ENCODE peak calls at places on chromosomes 7 and 10, in nine cellular contexts. X is heart right ventricle, U is AG10803, L is suprapubic skin, F is fibroblast of the aortic adventitia, S is mucosa of descending colon, H is A549, P is MCF 10A, N is psoas muscle. R is an unnamed sample.

GRCh38 chr10:48463318-48464003 is 141.4 kb downstream of the ARHGAP22 start:
- DNase-seq in X (no peak), U (peak), L (peak), F (peak), S (no peak), H (no peak), P (no peak), N (no peak), R (peak)

GRCh38 chr10:91875779-91876178 is 33.5 kb downstream of the FGFBP3 start:
- DNase-seq in X (no peak), U (no peak), L (no peak), F (no peak), S (no peak), H (no peak), P (no peak), N (no peak), R (no peak)

GRCh38 chr7:29623976-29624375 is 60.3 kb downstream of the PRR15 start:
- DNase-seq in X (no peak), U (no peak), L (no peak), F (no peak), S (no peak), H (no peak), P (peak), N (no peak), R (no peak)

GRCh38 chr10:97766996-97767924 is 4.5 kb downstream of the SFRP5 start:
- DNase-seq in X (no peak), U (no peak), L (no peak), F (no peak), S (no peak), H (no peak), P (no peak), N (no peak), R (no peak)

GRCh38 chr7:67955061-67955460 is 958.4 kb downstream of the TYW1 start:
- DNase-seq in X (no peak), U (no peak), L (no peak), F (no peak), S (no peak), H (no peak), P (no peak), N (no peak), R (no peak)

GRCh38 chr7:150665075-150665794 is 20.3 kb upstream of the GIMAP2 start:
- DNase-seq in X (no peak), U (no peak), L (no peak), F (no peak), S (no peak), H (no peak), P (no peak), N (no peak), R (no peak)

GRCh38 chr7:132134814-132135445 is 441.3 kb downstream of the PLXNA4 start:
- DNase-seq in X (no peak), U (no peak), L (no peak), F (no peak), S (no peak), H (no peak), P (no peak), N (no peak), R (no peak)

GRCh38 chr10:74244097-74244685 is 93.2 kb downstream of the ADK start:
- DNase-seq in X (no peak), U (peak), L (no peak), F (peak), S (peak), H (peak), P (peak), N (no peak), R (no peak)

GRCh38 chr7:126574838-126575250 is 677.9 kb downstream of the GRM8 start:
- DNase-seq in X (no peak), U (no peak), L (no peak), F (peak), S (no peak), H (peak), P (peak), N (no peak), R (no peak)

GRCh38 chr7:155059703-155060102 is 10.4 kb upstream of the HTR5A start:
- DNase-seq in X (no peak), U (no peak), L (no peak), F (no peak), S (no peak), H (no peak), P (no peak), N (no peak), R (no peak)

GRCh38 chr7:155052982-155053381 is 17.1 kb upstream of the HTR5A start:
- DNase-seq in X (no peak), U (no peak), L (no peak), F (no peak), S (no peak), H (no peak), P (no peak), N (no peak), R (no peak)

GRCh38 chr7:155062431-155062830 is 7.7 kb upstream of the HTR5A start:
- DNase-seq in X (no peak), U (no peak), L (no peak), F (no peak), S (no peak), H (no peak), P (no peak), N (no peak), R (no peak)

DNA sequence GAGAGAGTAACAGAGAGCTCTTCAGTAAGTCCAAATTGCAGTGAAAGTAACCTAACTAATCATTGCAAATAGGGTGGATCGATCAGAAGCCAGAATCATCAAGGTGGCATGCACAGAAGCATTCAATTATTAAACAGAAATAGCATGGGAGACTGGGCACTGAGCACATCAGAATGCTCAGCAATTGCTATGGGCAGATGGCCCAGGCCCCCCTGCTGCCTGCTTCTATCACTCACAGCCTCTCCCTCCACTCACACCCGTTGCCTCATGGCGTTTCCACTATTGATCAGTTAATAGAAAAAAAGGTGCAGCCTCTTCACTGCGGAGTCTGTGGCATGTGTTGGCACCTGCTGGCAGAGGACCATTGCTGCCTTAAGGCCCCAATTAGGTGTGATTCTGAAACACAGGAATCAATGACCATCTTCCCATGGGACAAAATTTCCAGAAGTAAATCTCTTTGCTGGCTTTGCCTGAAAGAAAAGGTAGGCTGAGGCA is 11.2 kb upstream of the HTR5A start:
- DNase-seq in X (no peak), U (no peak), L (no peak), F (no peak), S (no peak), H (no peak), P (no peak), N (no peak), R (no peak)
- TF ChIP-seq CTCF in X (no peak), U (no peak), L (no peak), F (no peak), S (no peak), H (no peak), P (no peak), N (no peak), R (no peak)

DNA sequence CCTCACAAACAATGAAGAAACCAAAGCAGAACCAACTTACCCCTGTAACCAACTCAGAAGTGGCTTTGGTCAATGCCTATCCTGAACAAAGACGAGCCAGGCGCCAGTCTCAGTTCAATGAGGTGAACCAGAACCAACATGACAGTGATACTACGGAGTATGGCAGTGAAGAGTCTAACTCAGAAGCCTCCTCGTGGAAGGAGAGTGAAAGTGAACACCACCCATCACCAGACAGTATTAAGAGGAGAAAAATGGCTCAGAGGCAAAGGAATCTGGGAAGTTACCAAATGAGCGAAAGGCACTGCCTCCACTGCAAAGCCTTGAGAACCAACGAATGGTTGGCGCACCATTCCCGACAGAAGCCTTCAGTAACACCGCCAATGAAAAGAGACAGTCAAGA is 8.4 kb downstream of the SSMEM1 start:
- DNase-seq in X (no peak), U (no peak), L (no peak), F (no peak), S (no peak), H (no peak), P (no peak), N (no peak), R (no peak)
- TF ChIP-seq CTCF in X (no peak), U (no peak), L (no peak), F (no peak), S (no peak), H (no peak), P (no peak), N (no peak), R (no peak)

GRCh38 chr7:75987805-75988630 is 6.4 kb downstream of the TMEM120A start:
- DNase-seq in X (no peak), U (no peak), L (no peak), F (no peak), S (no peak), H (no peak), P (no peak), N (no peak), R (peak)
- TF ChIP-seq CTCF in X (no peak), U (no peak), L (no peak), F (no peak), S (no peak), H (no peak), P (no peak), N (no peak), R (no peak)

GRCh38 chr10:65194131-65194530 is 1672.9 kb downstream of the REEP3 start:
- DNase-seq in X (no peak), U (peak), L (no peak), F (no peak), S (no peak), H (peak), P (peak), N (no peak), R (no peak)
- TF ChIP-seq CTCF in X (no peak), U (no peak), L (no peak), F (no peak), S (no peak), H (no peak), P (no peak), N (no peak), R (no peak)

DNA sequence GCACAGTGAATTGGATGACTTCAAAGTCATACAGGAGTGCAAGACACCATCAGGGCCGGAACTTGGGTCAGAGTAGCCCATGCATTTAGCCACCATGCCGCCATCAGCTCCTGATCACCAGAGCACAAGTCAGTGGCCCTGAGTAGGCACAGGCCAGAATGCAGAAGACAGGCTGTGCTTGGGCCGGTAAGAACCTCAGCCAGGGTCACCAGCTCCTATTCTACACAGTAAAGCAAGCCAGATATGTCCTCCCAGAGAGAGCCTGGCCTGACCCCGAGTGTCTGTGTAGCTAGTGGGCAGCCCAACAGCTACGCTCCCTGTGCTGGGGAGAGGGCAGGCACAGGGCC is 44.5 kb upstream of the COL13A1 start:
- DNase-seq in X (no peak), U (no peak), L (no peak), F (no peak), S (no peak), H (no peak), P (no peak), N (no peak), R (no peak)
- TF ChIP-seq CTCF in X (no peak), U (no peak), L (no peak), F (no peak), S (no peak), H (no peak), P (no peak), N (no peak), R (no peak)

GRCh38 chr10:69181433-69181832 is 1.4 kb downstream of the SUPV3L1 start:
- DNase-seq in X (no peak), U (no peak), L (no peak), F (no peak), S (no peak), H (no peak), P (no peak), N (no peak), R (no peak)
- TF ChIP-seq CTCF in X (no peak), U (no peak), L (no peak), F (no peak), S (no peak), H (no peak), P (no peak), N (no peak), R (no peak)

DNA sequence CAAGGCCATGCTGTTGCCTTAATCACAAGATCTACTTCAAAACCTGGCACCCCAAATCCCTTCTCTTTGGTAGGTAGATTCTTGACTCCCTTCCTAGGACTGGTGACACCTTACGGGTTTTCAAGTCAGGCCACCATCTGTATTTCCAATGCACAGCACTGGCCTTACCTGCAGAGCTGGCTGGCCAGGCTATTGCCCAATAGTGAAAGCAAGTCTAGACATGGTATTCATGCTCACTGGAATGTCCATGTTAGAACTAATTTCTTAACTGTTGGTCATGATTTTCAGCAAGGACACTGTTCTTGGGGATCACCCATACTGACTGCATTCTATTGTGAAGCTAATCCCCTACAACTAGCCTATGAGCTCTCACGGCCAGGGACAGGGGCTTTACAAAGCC is 313.1 kb upstream of the RNF32 start:
- DNase-seq in X (no peak), U (no peak), L (no peak), F (no peak), S (no peak), H (no peak), P (peak), N (no peak), R (no peak)
- TF ChIP-seq CTCF in X (no peak), U (no peak), L (no peak), F (no peak), S (no peak), H (no peak), P (no peak), N (no peak), R (no peak)

GRCh38 chr10:90642650-90643049 is 215.2 kb downstream of the HTR7 start:
- DNase-seq in X (no peak), U (no peak), L (no peak), F (peak), S (no peak), H (no peak), P (no peak), N (no peak), R (no peak)
- TF ChIP-seq CTCF in X (no peak), U (no peak), L (no peak), F (no peak), S (no peak), H (no peak), P (no peak), N (no peak), R (no peak)

DNA sequence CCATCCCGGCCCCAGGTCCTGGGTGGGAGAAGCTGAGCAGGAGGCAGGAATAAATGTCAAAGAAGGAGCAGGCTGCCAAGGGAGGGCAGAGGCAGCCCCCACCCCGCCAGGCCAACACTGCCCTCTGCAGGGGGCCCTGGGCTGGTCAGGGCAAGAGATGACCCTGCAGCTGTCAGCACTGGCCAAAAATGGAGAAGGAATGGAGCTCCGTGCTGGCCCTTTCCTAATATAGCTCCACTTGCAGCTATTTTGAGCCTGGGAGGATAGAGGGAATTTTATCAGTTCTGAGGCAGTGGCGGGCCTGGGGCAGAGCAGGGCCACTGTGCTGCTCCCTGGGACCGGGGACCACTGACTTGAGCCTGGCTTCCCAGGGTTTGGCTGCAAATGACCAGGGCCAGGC is 16.0 kb downstream of the LDB3 start:
- DNase-seq in X (peak), U (no peak), L (no peak), F (peak), S (no peak), H (no peak), P (no peak), N (peak), R (no peak)
- TF ChIP-seq CTCF in X (peak), U (peak), L (peak), F (peak), S (no peak), H (peak), P (peak), N (peak), R (no peak)

GRCh38 chr7:123966936-123967335 is 41.9 kb downstream of the SPAM1 start:
- DNase-seq in X (no peak), U (no peak), L (no peak), F (peak), S (peak), H (no peak), P (no peak), N (no peak), R (no peak)
- TF ChIP-seq CTCF in X (no peak), U (no peak), L (no peak), F (peak), S (no peak), H (no peak), P (no peak), N (no peak), R (no peak)